ENCODE peak calls at places on chromosomes 4 and X, in seven cellular contexts. One of them, this sample, is unnamed.

GRCh38 chrX:128975716-128976115 is 547.6 kb downstream of the SMARCA1 start:
- DNase-seq in GM23248: peak
- DNase-seq in suprapubic skin: no peak
- DNase-seq in tibial artery: no peak
- DNase-seq in lower lobe of right lung: no peak
- DNase-seq in fibroblast of mammary gland: peak
- DNase-seq in BE2C: peak
- DNase-seq in this sample: no peak

GRCh38 chrX:153582896-153583295 is 16.0 kb downstream of the CCNQ start:
- DNase-seq in GM23248: no peak
- DNase-seq in suprapubic skin: no peak
- DNase-seq in tibial artery: no peak
- DNase-seq in lower lobe of right lung: peak
- DNase-seq in fibroblast of mammary gland: no peak
- DNase-seq in BE2C: peak
- DNase-seq in this sample: peak

GRCh38 chrX:77442728-77443127 is 4.5 kb upstream of the FGF16 start:
- DNase-seq in GM23248: peak
- DNase-seq in suprapubic skin: no peak
- DNase-seq in tibial artery: no peak
- DNase-seq in lower lobe of right lung: no peak
- DNase-seq in fibroblast of mammary gland: peak
- DNase-seq in BE2C: no peak
- DNase-seq in this sample: peak

GRCh38 chr4:19386786-19387185 is 864.9 kb upstream of the SLIT2 start:
- DNase-seq in GM23248: peak
- DNase-seq in suprapubic skin: no peak
- DNase-seq in tibial artery: no peak
- DNase-seq in lower lobe of right lung: no peak
- DNase-seq in fibroblast of mammary gland: no peak
- DNase-seq in BE2C: no peak
- DNase-seq in this sample: no peak

GRCh38 chr4:25702848-25703247 is 47.2 kb downstream of the SLC34A2 start:
- DNase-seq in GM23248: peak
- DNase-seq in suprapubic skin: no peak
- DNase-seq in tibial artery: no peak
- DNase-seq in lower lobe of right lung: no peak
- DNase-seq in fibroblast of mammary gland: peak
- DNase-seq in BE2C: no peak
- DNase-seq in this sample: peak

GRCh38 chrX:131763674-131764073 is 219.8 kb downstream of the OR13H1 start:
- DNase-seq in GM23248: peak
- DNase-seq in suprapubic skin: no peak
- DNase-seq in tibial artery: no peak
- DNase-seq in lower lobe of right lung: no peak
- DNase-seq in fibroblast of mammary gland: peak
- DNase-seq in BE2C: no peak
- DNase-seq in this sample: peak

GRCh38 chr4:26127851-26128337 is 192.9 kb upstream of the RBPJ start:
- DNase-seq in GM23248: peak
- DNase-seq in suprapubic skin: no peak
- DNase-seq in tibial artery: no peak
- DNase-seq in lower lobe of right lung: peak
- DNase-seq in fibroblast of mammary gland: no peak
- DNase-seq in BE2C: no peak
- DNase-seq in this sample: no peak

GRCh38 chrX:144681501-144681900 is 565.8 kb upstream of the SPANXN1 start:
- DNase-seq in GM23248: no peak
- DNase-seq in suprapubic skin: no peak
- DNase-seq in tibial artery: no peak
- DNase-seq in lower lobe of right lung: no peak
- DNase-seq in fibroblast of mammary gland: peak
- DNase-seq in BE2C: no peak
- DNase-seq in this sample: no peak

GRCh38 chr4:118849867-118850812 is 14.2 kb upstream of the SEC24D start:
- DNase-seq in GM23248: peak
- DNase-seq in suprapubic skin: no peak
- DNase-seq in tibial artery: no peak
- DNase-seq in lower lobe of right lung: no peak
- DNase-seq in fibroblast of mammary gland: no peak
- DNase-seq in BE2C: no peak
- DNase-seq in this sample: no peak

GRCh38 chr4:140296335-140296753 is 77.1 kb upstream of the SCOC start:
- DNase-seq in GM23248: peak
- DNase-seq in suprapubic skin: peak
- DNase-seq in tibial artery: peak
- DNase-seq in lower lobe of right lung: no peak
- DNase-seq in fibroblast of mammary gland: peak
- DNase-seq in BE2C: peak
- DNase-seq in this sample: peak

GRCh38 chr4:3673176-3673575 is 93.0 kb upstream of the ADRA2C start:
- DNase-seq in GM23248: no peak
- DNase-seq in suprapubic skin: no peak
- DNase-seq in tibial artery: no peak
- DNase-seq in lower lobe of right lung: peak
- DNase-seq in fibroblast of mammary gland: no peak
- DNase-seq in BE2C: no peak
- DNase-seq in this sample: no peak

GRCh38 chrX:21838937-21839333 is 482 bp upstream of the MBTPS2 start:
- DNase-seq in GM23248: peak
- DNase-seq in suprapubic skin: no peak
- DNase-seq in tibial artery: no peak
- DNase-seq in lower lobe of right lung: no peak
- DNase-seq in fibroblast of mammary gland: peak
- DNase-seq in BE2C: no peak
- DNase-seq in this sample: no peak

GRCh38 chr4:79852305-79852730 is 220.7 kb downstream of the ANTXR2 start:
- DNase-seq in GM23248: peak
- DNase-seq in suprapubic skin: no peak
- DNase-seq in tibial artery: no peak
- DNase-seq in lower lobe of right lung: peak
- DNase-seq in fibroblast of mammary gland: peak
- DNase-seq in BE2C: no peak
- DNase-seq in this sample: peak

GRCh38 chrX:130916636-130917422 is 13.8 kb upstream of the ENOX2 start:
- DNase-seq in GM23248: peak
- DNase-seq in suprapubic skin: no peak
- DNase-seq in tibial artery: peak
- DNase-seq in lower lobe of right lung: no peak
- DNase-seq in fibroblast of mammary gland: peak
- DNase-seq in BE2C: peak
- DNase-seq in this sample: no peak

GRCh38 chrX:25028726-25029125 is 13.0 kb upstream of the ARX start:
- DNase-seq in GM23248: peak
- DNase-seq in suprapubic skin: no peak
- DNase-seq in tibial artery: no peak
- DNase-seq in lower lobe of right lung: no peak
- DNase-seq in fibroblast of mammary gland: peak
- DNase-seq in BE2C: no peak
- DNase-seq in this sample: no peak

GRCh38 chrX:55007633-55008032 is 7.5 kb downstream of the APEX2 start:
- DNase-seq in GM23248: peak
- DNase-seq in suprapubic skin: no peak
- DNase-seq in tibial artery: no peak
- DNase-seq in lower lobe of right lung: no peak
- DNase-seq in fibroblast of mammary gland: peak
- DNase-seq in BE2C: no peak
- DNase-seq in this sample: no peak

GRCh38 chr4:91851456-91851855 is 452.3 kb upstream of the GRID2 start:
- DNase-seq in GM23248: no peak
- DNase-seq in suprapubic skin: no peak
- DNase-seq in tibial artery: no peak
- DNase-seq in lower lobe of right lung: no peak
- DNase-seq in fibroblast of mammary gland: no peak
- DNase-seq in BE2C: no peak
- DNase-seq in this sample: no peak

GRCh38 chrX:84796321-84796720 is 207.4 kb upstream of the APOOL start:
- DNase-seq in GM23248: no peak
- DNase-seq in suprapubic skin: no peak
- DNase-seq in tibial artery: no peak
- DNase-seq in lower lobe of right lung: no peak
- DNase-seq in fibroblast of mammary gland: no peak
- DNase-seq in BE2C: no peak
- DNase-seq in this sample: no peak

GRCh38 chrX:124619710-124620109 is 273.3 kb downstream of the SH2D1A start:
- DNase-seq in GM23248: peak
- DNase-seq in suprapubic skin: no peak
- DNase-seq in tibial artery: no peak
- DNase-seq in lower lobe of right lung: no peak
- DNase-seq in fibroblast of mammary gland: peak
- DNase-seq in BE2C: no peak
- DNase-seq in this sample: no peak

GRCh38 chr4:23149815-23150214 is 457.1 kb downstream of the GBA3 start:
- DNase-seq in GM23248: no peak
- DNase-seq in suprapubic skin: no peak
- DNase-seq in tibial artery: no peak
- DNase-seq in lower lobe of right lung: no peak
- DNase-seq in fibroblast of mammary gland: no peak
- DNase-seq in BE2C: no peak
- DNase-seq in this sample: no peak

GRCh38 chr4:151093203-151093602 is 6.2 kb upstream of the RPS3A start:
- DNase-seq in GM23248: no peak
- DNase-seq in suprapubic skin: no peak
- DNase-seq in tibial artery: no peak
- DNase-seq in lower lobe of right lung: no peak
- DNase-seq in fibroblast of mammary gland: no peak
- DNase-seq in BE2C: no peak
- DNase-seq in this sample: no peak

GRCh38 chrX:19670854-19671620 is 155.7 kb upstream of the MAP3K15 start:
- DNase-seq in GM23248: peak
- DNase-seq in suprapubic skin: peak
- DNase-seq in tibial artery: no peak
- DNase-seq in lower lobe of right lung: no peak
- DNase-seq in fibroblast of mammary gland: peak
- DNase-seq in BE2C: no peak
- DNase-seq in this sample: peak

GRCh38 chrX:23884427-23885024 is 23.2 kb downstream of the APOO start:
- DNase-seq in GM23248: peak
- DNase-seq in suprapubic skin: no peak
- DNase-seq in tibial artery: no peak
- DNase-seq in lower lobe of right lung: no peak
- DNase-seq in fibroblast of mammary gland: peak
- DNase-seq in BE2C: no peak
- DNase-seq in this sample: no peak

GRCh38 chr4:76641758-76642157 is 206.7 kb downstream of the SHROOM3 start:
- DNase-seq in GM23248: no peak
- DNase-seq in suprapubic skin: no peak
- DNase-seq in tibial artery: no peak
- DNase-seq in lower lobe of right lung: no peak
- DNase-seq in fibroblast of mammary gland: no peak
- DNase-seq in BE2C: no peak
- DNase-seq in this sample: no peak

DNA sequence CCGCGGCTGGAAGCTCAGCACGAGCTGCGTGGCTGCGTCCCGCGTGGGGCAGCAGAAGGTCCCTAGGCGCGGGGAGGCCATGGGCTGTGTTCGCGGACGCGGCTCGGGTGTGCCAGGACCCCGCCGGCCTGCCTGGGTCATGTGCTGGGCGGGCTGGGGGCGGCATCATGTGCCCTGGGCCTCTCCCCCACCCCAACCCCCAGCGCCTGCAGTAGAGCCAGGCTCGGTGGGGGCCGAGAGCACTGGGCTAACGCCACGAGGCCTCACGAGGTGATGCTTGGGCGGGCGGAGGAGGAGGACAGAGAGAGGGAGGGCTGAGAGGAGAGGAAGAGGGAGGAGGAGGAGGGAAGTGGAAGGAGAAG is at the start of gene GPR143:
- DNase-seq in GM23248: no peak
- DNase-seq in suprapubic skin: no peak
- DNase-seq in tibial artery: no peak
- DNase-seq in lower lobe of right lung: no peak
- DNase-seq in fibroblast of mammary gland: no peak
- DNase-seq in BE2C: no peak
- DNase-seq in this sample: no peak
- H3K4me3 ChIP-seq in GM23248: no peak
- H3K4me3 ChIP-seq in suprapubic skin: peak
- H3K4me3 ChIP-seq in tibial artery: no peak
- H3K4me3 ChIP-seq in lower lobe of right lung: no peak
- H3K4me3 ChIP-seq in fibroblast of mammary gland: no peak
- H3K4me3 ChIP-seq in BE2C: no peak
- H3K4me3 ChIP-seq in this sample: peak

DNA sequence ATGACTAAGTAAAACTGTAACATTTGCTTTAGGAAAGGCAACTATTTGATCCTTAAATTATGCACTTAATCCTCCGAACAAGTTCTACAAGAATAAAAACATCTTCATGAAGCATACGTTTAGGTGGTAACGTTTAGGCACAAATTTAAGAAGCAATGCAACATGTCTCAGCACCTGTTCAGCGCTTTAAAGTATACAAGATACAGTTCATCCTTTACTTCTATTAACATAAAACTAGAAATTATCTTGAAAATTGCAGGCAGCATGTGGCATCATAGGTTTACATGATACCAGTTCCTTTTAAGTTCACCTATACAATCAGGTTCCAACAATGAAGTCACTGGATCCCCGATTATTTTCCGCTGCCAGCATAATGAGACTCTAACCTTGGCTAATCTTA is 1.5 kb downstream of the PLA2G12A start:
- DNase-seq in GM23248: no peak
- DNase-seq in suprapubic skin: no peak
- DNase-seq in tibial artery: no peak
- DNase-seq in lower lobe of right lung: no peak
- DNase-seq in fibroblast of mammary gland: no peak
- DNase-seq in BE2C: no peak
- DNase-seq in this sample: no peak
- H3K4me3 ChIP-seq in GM23248: peak
- H3K4me3 ChIP-seq in suprapubic skin: peak
- H3K4me3 ChIP-seq in tibial artery: no peak
- H3K4me3 ChIP-seq in lower lobe of right lung: peak
- H3K4me3 ChIP-seq in fibroblast of mammary gland: no peak
- H3K4me3 ChIP-seq in BE2C: no peak
- H3K4me3 ChIP-seq in this sample: peak

GRCh38 chr4:44670466-44671199 is 7.6 kb upstream of the GUF1 start:
- DNase-seq in GM23248: peak
- DNase-seq in suprapubic skin: no peak
- DNase-seq in tibial artery: no peak
- DNase-seq in lower lobe of right lung: no peak
- DNase-seq in fibroblast of mammary gland: no peak
- DNase-seq in BE2C: no peak
- DNase-seq in this sample: no peak
- H3K4me3 ChIP-seq in GM23248: no peak
- H3K4me3 ChIP-seq in suprapubic skin: no peak
- H3K4me3 ChIP-seq in tibial artery: no peak
- H3K4me3 ChIP-seq in lower lobe of right lung: no peak
- H3K4me3 ChIP-seq in fibroblast of mammary gland: no peak
- H3K4me3 ChIP-seq in BE2C: no peak
- H3K4me3 ChIP-seq in this sample: no peak

DNA sequence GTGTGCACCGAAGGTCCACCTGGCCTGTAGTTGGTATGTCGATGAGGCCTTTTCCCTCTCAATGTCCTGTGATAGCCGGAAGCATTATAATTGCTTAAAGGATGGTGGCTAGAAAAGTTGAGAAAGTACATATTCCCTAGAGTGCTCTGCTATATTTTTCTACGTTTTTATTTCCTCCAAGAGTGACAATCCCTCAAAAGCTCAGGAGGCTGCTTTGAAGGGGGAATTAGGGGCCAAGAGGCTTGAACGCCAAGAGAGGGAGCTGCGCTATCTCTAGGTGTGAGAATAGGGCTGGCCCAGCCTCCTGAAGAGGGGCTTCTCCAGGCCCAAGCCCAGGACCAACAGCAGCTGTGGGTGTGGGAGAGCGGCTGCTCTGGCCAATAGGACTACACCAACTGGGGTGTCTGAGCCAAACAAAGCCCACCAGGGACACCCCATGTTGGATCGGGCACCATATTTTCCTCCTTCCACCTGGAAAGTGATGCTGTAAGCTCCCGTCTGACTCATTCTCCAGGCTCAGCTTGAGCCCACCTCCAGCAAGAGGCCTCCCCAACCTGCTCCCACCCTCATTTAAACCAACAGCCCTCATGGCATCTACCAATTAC is 124.0 kb downstream of the IRF2 start:
- DNase-seq in GM23248: no peak
- DNase-seq in suprapubic skin: no peak
- DNase-seq in tibial artery: no peak
- DNase-seq in lower lobe of right lung: no peak
- DNase-seq in fibroblast of mammary gland: no peak
- DNase-seq in BE2C: no peak
- DNase-seq in this sample: no peak
- H3K4me3 ChIP-seq in GM23248: no peak
- H3K4me3 ChIP-seq in suprapubic skin: no peak
- H3K4me3 ChIP-seq in tibial artery: no peak
- H3K4me3 ChIP-seq in lower lobe of right lung: no peak
- H3K4me3 ChIP-seq in fibroblast of mammary gland: no peak
- H3K4me3 ChIP-seq in BE2C: no peak
- H3K4me3 ChIP-seq in this sample: no peak